ENCODE peak calls at places on chromosomes 3 and 15, in five cellular contexts. One of them, this sample, is unnamed.

GRCh38 chr3:152048826-152049225 is 175.4 kb downstream of the SUCNR1 start:
- DNase-seq in germinal center: no peak
- DNase-seq in stimulated activated CD4-positive, alpha-beta T cell treated with anti-CD3 and anti-CD28 coated beads, Interleukin-4, amount 100 ng/mL, for 4 hours: no peak
- DNase-seq in activated CD8-positive, alpha-beta memory T cell treated with anti-CD3 and anti-CD28 coated beads, Interleukin-2, amount 50 U/mL, for 48 hours: no peak
- DNase-seq in tibial nerve: no peak
- DNase-seq in this sample: no peak

GRCh38 chr15:66803182-66803729 is 101.2 kb downstream of the SMAD6 start:
- DNase-seq in activated CD8-positive, alpha-beta memory T cell treated with anti-CD3 and anti-CD28 coated beads, Interleukin-2, amount 50 U/mL, for 48 hours: peak
- DNase-seq in tibial nerve: peak
- DNase-seq in germinal center: no peak
- DNase-seq in stimulated activated CD4-positive, alpha-beta T cell treated with anti-CD3 and anti-CD28 coated beads, Interleukin-4, amount 100 ng/mL, for 4 hours: no peak
- DNase-seq in this sample: no peak

GRCh38 chr3:173688216-173688842 is 290.8 kb downstream of the NLGN1 start:
- DNase-seq in germinal center: no peak
- DNase-seq in stimulated activated CD4-positive, alpha-beta T cell treated with anti-CD3 and anti-CD28 coated beads, Interleukin-4, amount 100 ng/mL, for 4 hours: no peak
- DNase-seq in tibial nerve: no peak
- DNase-seq in activated CD8-positive, alpha-beta memory T cell treated with anti-CD3 and anti-CD28 coated beads, Interleukin-2, amount 50 U/mL, for 48 hours: no peak
- DNase-seq in this sample: no peak

GRCh38 chr3:51708216-51708845 is 1.5 kb downstream of the GRM2 start:
- DNase-seq in stimulated activated CD4-positive, alpha-beta T cell treated with anti-CD3 and anti-CD28 coated beads, Interleukin-4, amount 100 ng/mL, for 4 hours: no peak
- DNase-seq in germinal center: no peak
- DNase-seq in activated CD8-positive, alpha-beta memory T cell treated with anti-CD3 and anti-CD28 coated beads, Interleukin-2, amount 50 U/mL, for 48 hours: peak
- DNase-seq in tibial nerve: no peak
- DNase-seq in this sample: peak

GRCh38 chr15:75152382-75153079 is 49.2 kb upstream of the C15orf39 start:
- DNase-seq in activated CD8-positive, alpha-beta memory T cell treated with anti-CD3 and anti-CD28 coated beads, Interleukin-2, amount 50 U/mL, for 48 hours: no peak
- DNase-seq in stimulated activated CD4-positive, alpha-beta T cell treated with anti-CD3 and anti-CD28 coated beads, Interleukin-4, amount 100 ng/mL, for 4 hours: no peak
- DNase-seq in germinal center: no peak
- DNase-seq in tibial nerve: no peak
- DNase-seq in this sample: no peak

GRCh38 chr15:26867199-26868007 is 541 bp downstream of the GABRA5 start:
- DNase-seq in tibial nerve: no peak
- DNase-seq in stimulated activated CD4-positive, alpha-beta T cell treated with anti-CD3 and anti-CD28 coated beads, Interleukin-4, amount 100 ng/mL, for 4 hours: no peak
- DNase-seq in germinal center: no peak
- DNase-seq in activated CD8-positive, alpha-beta memory T cell treated with anti-CD3 and anti-CD28 coated beads, Interleukin-2, amount 50 U/mL, for 48 hours: no peak
- DNase-seq in this sample: no peak

GRCh38 chr3:61725851-61726333 is 164.5 kb downstream of the PTPRG start:
- DNase-seq in germinal center: no peak
- DNase-seq in tibial nerve: no peak
- DNase-seq in stimulated activated CD4-positive, alpha-beta T cell treated with anti-CD3 and anti-CD28 coated beads, Interleukin-4, amount 100 ng/mL, for 4 hours: no peak
- DNase-seq in activated CD8-positive, alpha-beta memory T cell treated with anti-CD3 and anti-CD28 coated beads, Interleukin-2, amount 50 U/mL, for 48 hours: no peak
- DNase-seq in this sample: no peak

GRCh38 chr15:76776969-76777368 is 128.2 kb downstream of the SCAPER start:
- DNase-seq in tibial nerve: no peak
- DNase-seq in stimulated activated CD4-positive, alpha-beta T cell treated with anti-CD3 and anti-CD28 coated beads, Interleukin-4, amount 100 ng/mL, for 4 hours: no peak
- DNase-seq in germinal center: no peak
- DNase-seq in activated CD8-positive, alpha-beta memory T cell treated with anti-CD3 and anti-CD28 coated beads, Interleukin-2, amount 50 U/mL, for 48 hours: no peak
- DNase-seq in this sample: no peak

GRCh38 chr3:52032702-52033408 is 23.5 kb downstream of the DUSP7 start:
- DNase-seq in stimulated activated CD4-positive, alpha-beta T cell treated with anti-CD3 and anti-CD28 coated beads, Interleukin-4, amount 100 ng/mL, for 4 hours: no peak
- DNase-seq in tibial nerve: no peak
- DNase-seq in germinal center: no peak
- DNase-seq in activated CD8-positive, alpha-beta memory T cell treated with anti-CD3 and anti-CD28 coated beads, Interleukin-2, amount 50 U/mL, for 48 hours: no peak
- DNase-seq in this sample: no peak

GRCh38 chr15:62896380-62896866 is 146.1 kb upstream of the TPM1 start:
- DNase-seq in stimulated activated CD4-positive, alpha-beta T cell treated with anti-CD3 and anti-CD28 coated beads, Interleukin-4, amount 100 ng/mL, for 4 hours: no peak
- DNase-seq in germinal center: no peak
- DNase-seq in activated CD8-positive, alpha-beta memory T cell treated with anti-CD3 and anti-CD28 coated beads, Interleukin-2, amount 50 U/mL, for 48 hours: no peak
- DNase-seq in tibial nerve: no peak
- DNase-seq in this sample: no peak

GRCh38 chr3:124057453-124057852 is 65.5 kb upstream of the ROPN1 start:
- DNase-seq in activated CD8-positive, alpha-beta memory T cell treated with anti-CD3 and anti-CD28 coated beads, Interleukin-2, amount 50 U/mL, for 48 hours: no peak
- DNase-seq in stimulated activated CD4-positive, alpha-beta T cell treated with anti-CD3 and anti-CD28 coated beads, Interleukin-4, amount 100 ng/mL, for 4 hours: no peak
- DNase-seq in tibial nerve: no peak
- DNase-seq in germinal center: no peak
- DNase-seq in this sample: no peak

GRCh38 chr3:108565506-108565905 is 23.7 kb downstream of the CIP2A start:
- DNase-seq in stimulated activated CD4-positive, alpha-beta T cell treated with anti-CD3 and anti-CD28 coated beads, Interleukin-4, amount 100 ng/mL, for 4 hours: no peak
- DNase-seq in tibial nerve: no peak
- DNase-seq in germinal center: no peak
- DNase-seq in activated CD8-positive, alpha-beta memory T cell treated with anti-CD3 and anti-CD28 coated beads, Interleukin-2, amount 50 U/mL, for 48 hours: no peak
- DNase-seq in this sample: no peak

GRCh38 chr3:29186131-29186599 is 94.7 kb upstream of the RBMS3 start:
- DNase-seq in germinal center: no peak
- DNase-seq in stimulated activated CD4-positive, alpha-beta T cell treated with anti-CD3 and anti-CD28 coated beads, Interleukin-4, amount 100 ng/mL, for 4 hours: no peak
- DNase-seq in tibial nerve: no peak
- DNase-seq in activated CD8-positive, alpha-beta memory T cell treated with anti-CD3 and anti-CD28 coated beads, Interleukin-2, amount 50 U/mL, for 48 hours: no peak
- DNase-seq in this sample: no peak

GRCh38 chr3:9067352-9067975 is 104.2 kb upstream of the RAD18 start:
- DNase-seq in stimulated activated CD4-positive, alpha-beta T cell treated with anti-CD3 and anti-CD28 coated beads, Interleukin-4, amount 100 ng/mL, for 4 hours: no peak
- DNase-seq in activated CD8-positive, alpha-beta memory T cell treated with anti-CD3 and anti-CD28 coated beads, Interleukin-2, amount 50 U/mL, for 48 hours: no peak
- DNase-seq in tibial nerve: no peak
- DNase-seq in germinal center: peak
- DNase-seq in this sample: no peak

GRCh38 chr3:178982138-178982537 is 89.5 kb downstream of the ZMAT3 start:
- DNase-seq in activated CD8-positive, alpha-beta memory T cell treated with anti-CD3 and anti-CD28 coated beads, Interleukin-2, amount 50 U/mL, for 48 hours: no peak
- DNase-seq in stimulated activated CD4-positive, alpha-beta T cell treated with anti-CD3 and anti-CD28 coated beads, Interleukin-4, amount 100 ng/mL, for 4 hours: no peak
- DNase-seq in tibial nerve: no peak
- DNase-seq in germinal center: no peak
- DNase-seq in this sample: no peak

GRCh38 chr3:87082806-87083440 is 92.0 kb upstream of the VGLL3 start:
- DNase-seq in tibial nerve: no peak
- DNase-seq in stimulated activated CD4-positive, alpha-beta T cell treated with anti-CD3 and anti-CD28 coated beads, Interleukin-4, amount 100 ng/mL, for 4 hours: no peak
- DNase-seq in germinal center: peak
- DNase-seq in activated CD8-positive, alpha-beta memory T cell treated with anti-CD3 and anti-CD28 coated beads, Interleukin-2, amount 50 U/mL, for 48 hours: no peak
- DNase-seq in this sample: no peak

GRCh38 chr15:77097317-77097721 is 26.4 kb upstream of the TSPAN3 start:
- DNase-seq in tibial nerve: no peak
- DNase-seq in activated CD8-positive, alpha-beta memory T cell treated with anti-CD3 and anti-CD28 coated beads, Interleukin-2, amount 50 U/mL, for 48 hours: no peak
- DNase-seq in germinal center: no peak
- DNase-seq in stimulated activated CD4-positive, alpha-beta T cell treated with anti-CD3 and anti-CD28 coated beads, Interleukin-4, amount 100 ng/mL, for 4 hours: no peak
- DNase-seq in this sample: no peak

GRCh38 chr3:180977498-180977897 is 12.0 kb downstream of the DNAJC19 start:
- DNase-seq in activated CD8-positive, alpha-beta memory T cell treated with anti-CD3 and anti-CD28 coated beads, Interleukin-2, amount 50 U/mL, for 48 hours: no peak
- DNase-seq in stimulated activated CD4-positive, alpha-beta T cell treated with anti-CD3 and anti-CD28 coated beads, Interleukin-4, amount 100 ng/mL, for 4 hours: no peak
- DNase-seq in germinal center: no peak
- DNase-seq in tibial nerve: no peak
- DNase-seq in this sample: no peak

GRCh38 chr15:36497903-36498302 is 81.5 kb upstream of the CDIN1 start:
- DNase-seq in activated CD8-positive, alpha-beta memory T cell treated with anti-CD3 and anti-CD28 coated beads, Interleukin-2, amount 50 U/mL, for 48 hours: no peak
- DNase-seq in tibial nerve: no peak
- DNase-seq in stimulated activated CD4-positive, alpha-beta T cell treated with anti-CD3 and anti-CD28 coated beads, Interleukin-4, amount 100 ng/mL, for 4 hours: no peak
- DNase-seq in germinal center: no peak
- DNase-seq in this sample: no peak

GRCh38 chr15:90101130-90101968 is 919 bp downstream of the IDH2 start:
- DNase-seq in stimulated activated CD4-positive, alpha-beta T cell treated with anti-CD3 and anti-CD28 coated beads, Interleukin-4, amount 100 ng/mL, for 4 hours: no peak
- DNase-seq in activated CD8-positive, alpha-beta memory T cell treated with anti-CD3 and anti-CD28 coated beads, Interleukin-2, amount 50 U/mL, for 48 hours: no peak
- DNase-seq in tibial nerve: no peak
- DNase-seq in germinal center: peak
- DNase-seq in this sample: no peak

GRCh38 chr15:82060817-82061216 is 15.0 kb upstream of the MEX3B start:
- DNase-seq in stimulated activated CD4-positive, alpha-beta T cell treated with anti-CD3 and anti-CD28 coated beads, Interleukin-4, amount 100 ng/mL, for 4 hours: no peak
- DNase-seq in tibial nerve: no peak
- DNase-seq in activated CD8-positive, alpha-beta memory T cell treated with anti-CD3 and anti-CD28 coated beads, Interleukin-2, amount 50 U/mL, for 48 hours: no peak
- DNase-seq in germinal center: no peak
- DNase-seq in this sample: no peak

GRCh38 chr3:167882057-167882667 is 146.6 kb downstream of the SERPINI1 start:
- DNase-seq in tibial nerve: no peak
- DNase-seq in activated CD8-positive, alpha-beta memory T cell treated with anti-CD3 and anti-CD28 coated beads, Interleukin-2, amount 50 U/mL, for 48 hours: no peak
- DNase-seq in germinal center: peak
- DNase-seq in stimulated activated CD4-positive, alpha-beta T cell treated with anti-CD3 and anti-CD28 coated beads, Interleukin-4, amount 100 ng/mL, for 4 hours: no peak
- DNase-seq in this sample: no peak

GRCh38 chr3:106206165-106206564 is 337.4 kb upstream of the CBLB start:
- DNase-seq in germinal center: peak
- DNase-seq in activated CD8-positive, alpha-beta memory T cell treated with anti-CD3 and anti-CD28 coated beads, Interleukin-2, amount 50 U/mL, for 48 hours: no peak
- DNase-seq in tibial nerve: no peak
- DNase-seq in stimulated activated CD4-positive, alpha-beta T cell treated with anti-CD3 and anti-CD28 coated beads, Interleukin-4, amount 100 ng/mL, for 4 hours: no peak
- DNase-seq in this sample: no peak

GRCh38 chr3:183698318-183698731 is 728 bp downstream of the YEATS2 start:
- DNase-seq in activated CD8-positive, alpha-beta memory T cell treated with anti-CD3 and anti-CD28 coated beads, Interleukin-2, amount 50 U/mL, for 48 hours: no peak
- DNase-seq in germinal center: peak
- DNase-seq in stimulated activated CD4-positive, alpha-beta T cell treated with anti-CD3 and anti-CD28 coated beads, Interleukin-4, amount 100 ng/mL, for 4 hours: peak
- DNase-seq in tibial nerve: no peak
- DNase-seq in this sample: no peak

GRCh38 chr15:93088981-93089854 is at the start of gene RGMA:
- DNase-seq in tibial nerve: peak
- DNase-seq in stimulated activated CD4-positive, alpha-beta T cell treated with anti-CD3 and anti-CD28 coated beads, Interleukin-4, amount 100 ng/mL, for 4 hours: no peak
- DNase-seq in activated CD8-positive, alpha-beta memory T cell treated with anti-CD3 and anti-CD28 coated beads, Interleukin-2, amount 50 U/mL, for 48 hours: no peak
- DNase-seq in germinal center: no peak
- DNase-seq in this sample: no peak

GRCh38 chr3:177597325-177598109 is 400.2 kb upstream of the TBL1XR1 start:
- DNase-seq in germinal center: peak
- DNase-seq in activated CD8-positive, alpha-beta memory T cell treated with anti-CD3 and anti-CD28 coated beads, Interleukin-2, amount 50 U/mL, for 48 hours: no peak
- DNase-seq in stimulated activated CD4-positive, alpha-beta T cell treated with anti-CD3 and anti-CD28 coated beads, Interleukin-4, amount 100 ng/mL, for 4 hours: no peak
- DNase-seq in tibial nerve: no peak
- DNase-seq in this sample: no peak

GRCh38 chr3:58471025-58471887 is 20.6 kb upstream of the KCTD6 start:
- DNase-seq in activated CD8-positive, alpha-beta memory T cell treated with anti-CD3 and anti-CD28 coated beads, Interleukin-2, amount 50 U/mL, for 48 hours: peak
- DNase-seq in germinal center: no peak
- DNase-seq in tibial nerve: no peak
- DNase-seq in stimulated activated CD4-positive, alpha-beta T cell treated with anti-CD3 and anti-CD28 coated beads, Interleukin-4, amount 100 ng/mL, for 4 hours: peak
- DNase-seq in this sample: no peak

GRCh38 chr15:77224352-77224751 is 153.4 kb upstream of the TSPAN3 start:
- DNase-seq in stimulated activated CD4-positive, alpha-beta T cell treated with anti-CD3 and anti-CD28 coated beads, Interleukin-4, amount 100 ng/mL, for 4 hours: no peak
- DNase-seq in activated CD8-positive, alpha-beta memory T cell treated with anti-CD3 and anti-CD28 coated beads, Interleukin-2, amount 50 U/mL, for 48 hours: no peak
- DNase-seq in tibial nerve: no peak
- DNase-seq in germinal center: no peak
- DNase-seq in this sample: no peak

GRCh38 chr3:187997490-187997889 is 156.5 kb upstream of the LPP start:
- DNase-seq in stimulated activated CD4-positive, alpha-beta T cell treated with anti-CD3 and anti-CD28 coated beads, Interleukin-4, amount 100 ng/mL, for 4 hours: no peak
- DNase-seq in tibial nerve: no peak
- DNase-seq in germinal center: no peak
- DNase-seq in activated CD8-positive, alpha-beta memory T cell treated with anti-CD3 and anti-CD28 coated beads, Interleukin-2, amount 50 U/mL, for 48 hours: no peak
- DNase-seq in this sample: no peak

GRCh38 chr15:41987246-41987924 is 15.0 kb upstream of the EHD4 start:
- DNase-seq in germinal center: no peak
- DNase-seq in activated CD8-positive, alpha-beta memory T cell treated with anti-CD3 and anti-CD28 coated beads, Interleukin-2, amount 50 U/mL, for 48 hours: peak
- DNase-seq in stimulated activated CD4-positive, alpha-beta T cell treated with anti-CD3 and anti-CD28 coated beads, Interleukin-4, amount 100 ng/mL, for 4 hours: no peak
- DNase-seq in tibial nerve: no peak
- DNase-seq in this sample: no peak

GRCh38 chr15:75776075-75776443 is 63.4 kb upstream of the CSPG4 start:
- DNase-seq in tibial nerve: no peak
- DNase-seq in stimulated activated CD4-positive, alpha-beta T cell treated with anti-CD3 and anti-CD28 coated beads, Interleukin-4, amount 100 ng/mL, for 4 hours: no peak
- DNase-seq in activated CD8-positive, alpha-beta memory T cell treated with anti-CD3 and anti-CD28 coated beads, Interleukin-2, amount 50 U/mL, for 48 hours: no peak
- DNase-seq in germinal center: no peak
- DNase-seq in this sample: no peak